ENCODE peak calls at places on chromosome 22, in eight cellular contexts. J, Y, P, E, K, S, B and G are unnamed samples.
A peak's percentile ranks its signal among the peaks of the same experiment; 100 is the strongest.

GRCh38 chr22:20237480-20238440 is 30.4 kb downstream of the RTN4R start:
- DNase-seq in J (no peak), Y (no peak), P (no peak), E (no peak), K (no peak), S (no peak), B (no peak), G (no peak)

GRCh38 chr22:18078329-18079041 is 695 bp downstream of the PEX26 start:
- DNase-seq in J (peak; percentile 23), Y (no peak), P (peak; percentile 63), E (no peak), K (peak; percentile 78), S (peak; percentile 60), B (no peak), G (peak; percentile 60)

GRCh38 chr22:43200031-43200430 is 13.1 kb upstream of the TTLL12 start:
- DNase-seq in J (no peak), Y (no peak), P (no peak), E (no peak), K (no peak), S (no peak), B (no peak), G (no peak)

GRCh38 chr22:27581688-27582087 is 219.9 kb downstream of the MN1 start:
- DNase-seq in J (no peak), Y (peak; percentile 95), P (no peak), E (peak; percentile 82), K (no peak), S (peak; percentile 32), B (peak; percentile 91), G (peak; percentile 61)

GRCh38 chr22:48927591-48927990 is 900.1 kb downstream of the BRD1 start:
- DNase-seq in J (no peak), Y (no peak), P (no peak), E (no peak), K (no peak), S (no peak), B (no peak), G (no peak)

GRCh38 chr22:49371325-49372110 is 456.2 kb downstream of the BRD1 start:
- DNase-seq in J (no peak), Y (no peak), P (no peak), E (peak; percentile 45), K (no peak), S (peak; percentile 17), B (no peak), G (no peak)

GRCh38 chr22:39908737-39909136 is 7.9 kb downstream of the GRAP2 start:
- DNase-seq in J (no peak), Y (no peak), P (no peak), E (no peak), K (peak; percentile 22), S (no peak), B (no peak), G (no peak)

GRCh38 chr22:47196493-47196849 is 434.0 kb downstream of the TBC1D22A start:
- DNase-seq in J (no peak), Y (peak; percentile 2), P (no peak), E (no peak), K (no peak), S (peak; percentile 7), B (no peak), G (no peak)

GRCh38 chr22:43854151-43854785 is 8.0 kb downstream of the SULT4A1 start:
- DNase-seq in J (no peak), Y (peak; percentile 46), P (no peak), E (no peak), K (no peak), S (no peak), B (no peak), G (no peak)

GRCh38 chr22:40728731-40729189 is 49.5 kb downstream of the MCHR1 start:
- DNase-seq in J (no peak), Y (no peak), P (no peak), E (no peak), K (no peak), S (peak; percentile 62), B (no peak), G (peak; percentile 54)

GRCh38 chr22:20267441-20268288 is 453 bp downstream of the RTN4R start:
- DNase-seq in J (peak; percentile 6), Y (no peak), P (peak; percentile 53), E (no peak), K (peak; percentile 80), S (peak; percentile 27), B (no peak), G (peak; percentile 31)

GRCh38 chr22:17239156-17239701 is 20.0 kb upstream of the ADA2 start:
- DNase-seq in J (no peak), Y (no peak), P (no peak), E (no peak), K (no peak), S (no peak), B (no peak), G (no peak)

GRCh38 chr22:48440673-48441552 is 1386.8 kb downstream of the BRD1 start:
- DNase-seq in J (no peak), Y (no peak), P (no peak), E (no peak), K (no peak), S (no peak), B (no peak), G (no peak)

GRCh38 chr22:43992331-43992821 is 31.7 kb upstream of the PARVB start:
- DNase-seq in J (no peak), Y (peak; percentile 50), P (peak; percentile 33), E (no peak), K (no peak), S (no peak), B (no peak), G (no peak)

GRCh38 chr22:44403166-44403565 is 90.4 kb upstream of the SHISAL1 start:
- DNase-seq in J (no peak), Y (peak; percentile 54), P (no peak), E (peak; percentile 29), K (no peak), S (no peak), B (no peak), G (no peak)

GRCh38 chr22:48717883-48718817 is 1109.5 kb downstream of the BRD1 start:
- DNase-seq in J (no peak), Y (peak; percentile 52), P (no peak), E (no peak), K (no peak), S (no peak), B (no peak), G (no peak)

DNA sequence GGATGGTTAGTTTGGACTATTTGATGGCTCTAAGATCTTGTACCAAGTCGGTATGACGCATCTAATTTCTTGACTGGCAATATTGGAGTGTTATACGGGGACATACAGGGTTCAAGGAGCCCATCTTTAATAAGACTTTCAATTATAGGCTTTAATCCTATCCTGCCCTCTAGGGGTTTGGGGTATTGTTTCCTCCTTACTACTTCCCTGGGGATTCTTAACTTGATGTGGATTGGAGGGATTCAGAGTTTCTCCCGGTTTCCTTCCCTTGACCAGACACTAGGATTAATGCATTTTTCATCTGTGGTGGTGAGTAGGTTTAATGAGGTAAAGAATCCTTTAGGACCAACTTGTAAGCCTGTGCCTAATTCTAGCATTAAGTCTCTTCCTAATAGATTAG is 18.8 kb downstream of the CYP2D6 start:
- DNase-seq in J (no peak), Y (no peak), P (no peak), E (no peak), K (no peak), S (no peak), B (no peak), G (no peak)
- TF ChIP-seq CTCF in J (no peak), Y (no peak), P (no peak), E (no peak), K (no peak), S (no peak), B (no peak), G (no peak)

DNA sequence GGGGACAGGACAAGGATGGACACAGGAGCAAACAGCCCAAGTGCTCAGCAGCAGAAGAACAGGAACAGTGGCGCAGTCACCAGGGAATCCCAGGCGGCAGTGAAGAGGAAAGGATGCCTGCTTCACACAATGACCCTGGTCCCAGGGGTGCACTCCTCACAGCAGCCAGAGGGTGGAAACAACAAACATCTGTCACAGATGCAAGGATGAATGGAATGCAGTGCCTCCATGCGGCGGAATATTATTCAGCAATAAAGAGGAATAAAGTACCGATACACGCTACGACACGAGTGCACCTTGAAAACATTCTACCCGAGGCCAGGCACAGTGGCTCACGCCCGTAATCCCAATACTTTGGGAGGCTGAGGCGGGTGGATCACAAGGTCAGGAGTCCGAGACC is 12.7 kb downstream of the CSNK1E start:
- DNase-seq in J (no peak), Y (no peak), P (no peak), E (no peak), K (no peak), S (no peak), B (no peak), G (no peak)
- TF ChIP-seq EP300 in J (no peak), Y (no peak), P (no peak), E (no peak), K (no peak), S (no peak), B (no peak), G (no peak)

GRCh38 chr22:45640941-45641621 is 30.6 kb upstream of the ATXN10 start:
- DNase-seq in J (no peak), Y (no peak), P (no peak), E (no peak), K (no peak), S (no peak), B (no peak), G (no peak)

GRCh38 chr22:45640291-45640940 is 31.2 kb upstream of the ATXN10 start:
- DNase-seq in J (no peak), Y (no peak), P (no peak), E (no peak), K (no peak), S (no peak), B (no peak), G (no peak)

GRCh38 chr22:45639747-45640102 is 31.9 kb upstream of the ATXN10 start:
- DNase-seq in J (no peak), Y (no peak), P (no peak), E (no peak), K (no peak), S (no peak), B (no peak), G (no peak)

GRCh38 chr22:45638197-45638596 is 33.4 kb upstream of the ATXN10 start:
- DNase-seq in J (peak; percentile 66), Y (no peak), P (no peak), E (no peak), K (no peak), S (no peak), B (no peak), G (no peak)

GRCh38 chr22:45638834-45639746 is 32.5 kb upstream of the ATXN10 start:
- DNase-seq in J (peak; percentile 90), Y (peak; percentile 81), P (no peak), E (peak; percentile 88), K (peak; percentile 75), S (peak; percentile 59), B (peak; percentile 70), G (peak; percentile 69)
- TF ChIP-seq CTCF in J (peak; percentile 8), Y (no peak), P (no peak), E (no peak), K (no peak), S (no peak), B (no peak), G (peak; percentile 11)

DNA sequence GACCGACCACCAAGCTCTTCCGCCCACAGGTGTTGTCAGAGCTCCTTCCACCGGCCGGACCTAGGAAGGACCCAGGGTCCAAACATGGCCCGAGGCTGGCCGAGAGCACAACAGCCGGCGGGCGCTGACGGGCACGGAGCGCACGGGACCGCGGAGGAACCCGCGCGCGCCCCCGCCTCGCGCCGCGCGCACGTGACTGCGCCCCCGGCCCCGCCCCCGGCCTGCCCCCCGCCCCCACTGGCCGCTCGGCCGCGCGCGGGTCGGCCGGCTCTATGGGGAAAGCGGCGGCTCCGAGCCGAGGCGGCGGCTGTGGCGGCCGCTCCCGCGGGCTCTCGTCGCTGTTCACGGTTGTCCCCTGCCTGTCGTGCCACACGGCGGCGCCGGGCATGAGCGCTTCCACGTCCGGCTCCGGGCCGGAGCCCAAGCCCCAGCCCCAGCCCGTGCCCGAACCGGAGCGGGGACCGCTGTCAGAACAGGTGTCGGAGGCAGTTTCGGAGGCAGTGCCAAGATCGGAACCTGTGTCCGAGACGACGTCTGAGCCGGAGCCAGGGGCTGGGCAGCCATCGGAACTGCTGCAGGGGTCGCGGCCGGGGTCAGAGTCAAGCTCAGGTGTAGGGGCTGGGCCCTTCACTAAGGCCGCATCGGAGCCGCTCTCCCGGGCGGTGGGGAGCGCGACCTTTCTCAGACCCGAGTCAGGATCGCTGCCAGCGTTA is at the start of gene OSBP2:
- DNase-seq in J (no peak), Y (peak; percentile 62), P (peak; percentile 93), E (peak; percentile 65), K (peak; percentile 80), S (peak; percentile 57), B (no peak), G (peak; percentile 56)
- TF ChIP-seq EP300 in J (no peak), Y (no peak), P (no peak), E (no peak), K (no peak), S (no peak), B (no peak), G (no peak)